ENCODE peak calls at places on chromosomes 3 and 15, in five cellular contexts. D, M, P, C and G are unnamed samples.

GRCh38 chr3:54641226-54642014 is 286.4 kb downstream of the LRTM1 start:
- DNase-seq in D (no peak), M (no peak), P (no peak), C (peak), G (no peak)

GRCh38 chr3:194333212-194333980 is 17.7 kb downstream of the CPN2 start:
- DNase-seq in D (peak), M (peak), P (peak), C (peak), G (peak)

GRCh38 chr3:10189557-10190374 is 25.0 kb downstream of the IRAK2 start:
- DNase-seq in D (peak), M (peak), P (peak), C (peak), G (peak)

GRCh38 chr3:155153242-155154186 is 73.4 kb downstream of the MME start:
- DNase-seq in D (no peak), M (no peak), P (no peak), C (no peak), G (no peak)

GRCh38 chr15:73897441-73898261 is 24.3 kb downstream of the TBC1D21 start:
- DNase-seq in D (peak), M (peak), P (peak), C (peak), G (peak)

GRCh38 chr3:23096041-23096440 is 107.1 kb upstream of the UBE2E2 start:
- DNase-seq in D (no peak), M (no peak), P (no peak), C (peak), G (no peak)

GRCh38 chr15:45831787-45832186 is 197.0 kb downstream of the SQOR start:
- DNase-seq in D (no peak), M (no peak), P (no peak), C (no peak), G (no peak)

GRCh38 chr3:145904138-145904537 is 256.8 kb downstream of the PLOD2 start:
- DNase-seq in D (no peak), M (no peak), P (no peak), C (no peak), G (no peak)

GRCh38 chr3:38127611-38128302 is 9.2 kb downstream of the ACAA1 start:
- DNase-seq in D (no peak), M (no peak), P (peak), C (no peak), G (no peak)

GRCh38 chr3:32376098-32376497 is 15.6 kb upstream of the CMTM7 start:
- DNase-seq in D (no peak), M (no peak), P (no peak), C (no peak), G (no peak)

GRCh38 chr3:37736632-37737031 is 125.0 kb upstream of the CTDSPL start:
- DNase-seq in D (no peak), M (no peak), P (no peak), C (no peak), G (no peak)

GRCh38 chr15:85742186-85742751 is 52.5 kb downstream of the KLHL25 start:
- DNase-seq in D (no peak), M (no peak), P (no peak), C (no peak), G (no peak)

GRCh38 chr3:66414846-66415245 is 86.0 kb downstream of the LRIG1 start:
- DNase-seq in D (no peak), M (no peak), P (no peak), C (no peak), G (no peak)

GRCh38 chr3:134708671-134709070 is 57.8 kb upstream of the KY start:
- DNase-seq in D (no peak), M (no peak), P (no peak), C (no peak), G (no peak)

GRCh38 chr15:78088773-78089080 is 3.6 kb upstream of the SH2D7 start:
- DNase-seq in D (no peak), M (no peak), P (no peak), C (no peak), G (no peak)

GRCh38 chr3:127741690-127742089 is 68.9 kb downstream of the ABTB1 start:
- DNase-seq in D (no peak), M (no peak), P (no peak), C (no peak), G (no peak)

GRCh38 chr3:38647217-38647970 is 2.1 kb downstream of the SCN5A start:
- DNase-seq in D (no peak), M (no peak), P (no peak), C (peak), G (no peak)

GRCh38 chr3:120102674-120103073 is 8.4 kb upstream of the GSK3B start:
- DNase-seq in D (no peak), M (no peak), P (no peak), C (no peak), G (no peak)

GRCh38 chr15:47188766-47189507 is 528.4 kb upstream of the SEMA6D start:
- DNase-seq in D (no peak), M (no peak), P (no peak), C (no peak), G (no peak)

GRCh38 chr3:8110966-8111798 is 390.4 kb upstream of the LMCD1 start:
- DNase-seq in D (peak), M (no peak), P (peak), C (peak), G (peak)

GRCh38 chr15:88391700-88392099 is 75.5 kb downstream of the MRPL46 start:
- DNase-seq in D (no peak), M (no peak), P (no peak), C (no peak), G (no peak)

GRCh38 chr3:69504232-69504631 is 118.3 kb upstream of the FRMD4B start:
- DNase-seq in D (no peak), M (no peak), P (no peak), C (no peak), G (no peak)

GRCh38 chr3:117868766-117869165 is 1159.2 kb downstream of the TUSC7 start:
- DNase-seq in D (no peak), M (no peak), P (no peak), C (no peak), G (no peak)

GRCh38 chr3:84439476-84439875 is 519.3 kb upstream of the CADM2 start:
- DNase-seq in D (no peak), M (no peak), P (no peak), C (no peak), G (no peak)